ENCODE peak calls at places on chromosomes 6 and 20, in ten cellular contexts. U is HuH-7.5; H is NCI-H510A treated with DMSO at 0.1 percent for 48 hours; M is Right ventricle myocardium inferior; X is stimulated activated CD4-positive, alpha-beta T cell treated with anti-CD3 and anti-CD28 coated beads, Interleukin-2, amount 100 ng/mL, for 48 hours; G is CD8-positive, alpha-beta memory T cell; W is stimulated activated CD8-positive, alpha-beta memory T cell treated with anti-CD3 and anti-CD28 coated beads, Interleukin-2, amount 100 ng/mL, for 1 hour; O is AG04450; A is cardiac septum; B is H4. C is an unnamed sample.

GRCh38 chr6:74222768-74223321 is 526.8 kb downstream of the CD109 start:
- DNase-seq in W (no peak), A (peak), G (no peak), U (no peak), X (no peak), H (no peak), O (peak), B (peak), M (no peak), C (no peak)

GRCh38 chr6:2209226-2209809 is 36.1 kb downstream of the GMDS start:
- DNase-seq in X (peak), M (no peak), U (no peak), G (no peak), H (peak), B (peak), A (no peak), O (no peak), W (no peak), C (peak)

GRCh38 chr6:64081459-64081858 is 445.9 kb downstream of the PHF3 start:
- DNase-seq in M (no peak), O (no peak), H (no peak), A (no peak), G (no peak), X (no peak), U (no peak), B (no peak), W (no peak), C (no peak)

GRCh38 chr6:97282238-97282725 is 734 bp downstream of the MMS22L start:
- DNase-seq in O (no peak), G (no peak), X (no peak), A (no peak), B (no peak), M (no peak), W (no peak), H (no peak), U (no peak), C (no peak)

GRCh38 chr6:93319304-93319703 is 100.1 kb downstream of the EPHA7 start:
- DNase-seq in M (no peak), H (no peak), G (no peak), B (no peak), X (no peak), A (no peak), O (no peak), W (no peak), U (no peak), C (no peak)

GRCh38 chr20:12949429-12949980 is 59.3 kb upstream of the SPTLC3 start:
- DNase-seq in U (no peak), M (no peak), A (no peak), W (no peak), O (no peak), B (no peak), G (no peak), X (no peak), H (no peak), C (peak)

GRCh38 chr6:152338335-152339125 is 298.6 kb downstream of the SYNE1 start:
- DNase-seq in B (no peak), A (no peak), M (peak), W (peak), G (peak), U (peak), O (no peak), X (peak), H (peak), C (peak)

GRCh38 chr20:4086771-4087677 is 71.7 kb upstream of the RNF24 start:
- DNase-seq in O (no peak), M (no peak), B (peak), G (no peak), W (no peak), H (no peak), A (no peak), X (no peak), U (no peak), C (no peak)

GRCh38 chr6:138964012-138964411 is 24.0 kb downstream of the REPS1 start:
- DNase-seq in U (no peak), A (no peak), B (no peak), W (no peak), M (no peak), X (no peak), H (no peak), O (no peak), G (no peak), C (no peak)

GRCh38 chr6:118283759-118284158 is 264.3 kb upstream of the PLN start:
- DNase-seq in X (peak), M (no peak), W (peak), U (peak), H (peak), A (no peak), G (no peak), B (peak), O (peak), C (peak)

GRCh38 chr6:105600342-105601293 is 197.7 kb upstream of the PREP start:
- DNase-seq in H (no peak), O (peak), U (no peak), W (no peak), B (no peak), A (no peak), M (no peak), X (no peak), G (no peak), C (no peak)

GRCh38 chr20:8912731-8913130 is 156.2 kb upstream of the PLCB4 start:
- DNase-seq in A (no peak), M (no peak), H (no peak), X (no peak), O (no peak), W (no peak), U (no peak), G (no peak), B (no peak), C (no peak)

GRCh38 chr20:23640873-23641667 is 3.3 kb upstream of the CST3 start:
- DNase-seq in H (no peak), O (no peak), X (no peak), B (no peak), G (no peak), U (no peak), M (no peak), A (no peak), W (no peak), C (no peak)

C was measured in immature natural killer cell.